ENCODE peak calls at places on chromosomes 5 and 9, in four cellular contexts. M is HepG2, C is HCT116, W is GM12878. E is an unnamed sample.

GRCh38 chr9:137534256-137535119 is 15.7 kb downstream of the PNPLA7 start:
- DNase-seq in M (peak), C (peak), W (no peak), E (peak)

GRCh38 chr9:97660847-97661246 is 27.2 kb downstream of the NCBP1 start:
- DNase-seq in M (no peak), C (no peak), W (no peak), E (no peak)

GRCh38 chr5:45508155-45508554 is 188.0 kb downstream of the HCN1 start:
- DNase-seq in M (no peak), C (no peak), W (no peak), E (no peak)

GRCh38 chr9:85524531-85524930 is 217.2 kb downstream of the AGTPBP1 start:
- DNase-seq in M (no peak), C (no peak), W (no peak), E (no peak)

GRCh38 chr5:141359790-141360426 is at the start of gene PCDHGB2:
- DNase-seq in M (peak), C (peak), W (no peak), E (peak)

GRCh38 chr9:73643379-73644013 is 491.8 kb downstream of the ANXA1 start:
- DNase-seq in M (no peak), C (no peak), W (no peak), E (no peak)

GRCh38 chr5:89327621-89328020 is 444.6 kb upstream of the MEF2C start:
- DNase-seq in M (no peak), C (no peak), W (no peak), E (no peak)

GRCh38 chr9:35501941-35502340 is 12.0 kb downstream of the RUSC2 start:
- DNase-seq in M (no peak), C (no peak), W (no peak), E (no peak)

GRCh38 chr9:136339173-136339957 is 12.0 kb downstream of the GPSM1 start:
- DNase-seq in M (peak), C (no peak), W (no peak), E (peak)

GRCh38 chr9:111731916-111732315 is 62.8 kb downstream of the SHOC1 start:
- DNase-seq in M (no peak), C (no peak), W (no peak), E (no peak)

GRCh38 chr9:3244963-3245653 is 280.7 kb downstream of the RFX3 start:
- DNase-seq in M (no peak), C (no peak), W (peak), E (no peak)

GRCh38 chr5:145924849-145925248 is 11.5 kb upstream of the SH3RF2 start:
- DNase-seq in M (no peak), C (no peak), W (no peak), E (no peak)

GRCh38 chr5:153460421-153460820 is 30.0 kb upstream of the GRIA1 start:
- DNase-seq in M (no peak), C (no peak), W (no peak), E (no peak)

GRCh38 chr5:132271251-132272246 is 14.1 kb downstream of the PDLIM4 start:
- DNase-seq in M (no peak), C (no peak), W (no peak), E (no peak)

GRCh38 chr9:91802391-91802790 is 147.6 kb downstream of the ROR2 start:
- DNase-seq in M (no peak), C (no peak), W (no peak), E (no peak)

GRCh38 chr5:157481666-157482065 is 21.7 kb downstream of the NIPAL4 start:
- DNase-seq in M (no peak), C (no peak), W (no peak), E (no peak)

GRCh38 chr5:157479612-157480510 is 19.8 kb downstream of the NIPAL4 start:
- DNase-seq in M (peak), C (no peak), W (no peak), E (no peak)

GRCh38 chr5:157479166-157479565 is 19.2 kb downstream of the NIPAL4 start:
- DNase-seq in M (no peak), C (no peak), W (no peak), E (no peak)

GRCh38 chr5:157478726-157479125 is 18.7 kb downstream of the NIPAL4 start:
- DNase-seq in M (no peak), C (no peak), W (no peak), E (no peak)

GRCh38 chr5:157481255-157481654 is 21.2 kb downstream of the NIPAL4 start:
- DNase-seq in M (no peak), C (no peak), W (no peak), E (no peak)
- TF ChIP-seq JUND in M (no peak), C (no peak), W (no peak), E (no peak)

GRCh38 chr5:31719988-31720387 is 81.1 kb downstream of the PDZD2 start:
- DNase-seq in M (no peak), C (no peak), W (no peak), E (no peak)

GRCh38 chr5:31711935-31712592 is 73.1 kb downstream of the PDZD2 start:
- DNase-seq in M (no peak), C (no peak), W (no peak), E (no peak)

GRCh38 chr5:31722111-31722510 is 83.2 kb downstream of the PDZD2 start:
- DNase-seq in M (no peak), C (no peak), W (no peak), E (no peak)

GRCh38 chr5:31720811-31721345 is 81.9 kb downstream of the PDZD2 start:
- DNase-seq in M (no peak), C (no peak), W (no peak), E (no peak)

DNA sequence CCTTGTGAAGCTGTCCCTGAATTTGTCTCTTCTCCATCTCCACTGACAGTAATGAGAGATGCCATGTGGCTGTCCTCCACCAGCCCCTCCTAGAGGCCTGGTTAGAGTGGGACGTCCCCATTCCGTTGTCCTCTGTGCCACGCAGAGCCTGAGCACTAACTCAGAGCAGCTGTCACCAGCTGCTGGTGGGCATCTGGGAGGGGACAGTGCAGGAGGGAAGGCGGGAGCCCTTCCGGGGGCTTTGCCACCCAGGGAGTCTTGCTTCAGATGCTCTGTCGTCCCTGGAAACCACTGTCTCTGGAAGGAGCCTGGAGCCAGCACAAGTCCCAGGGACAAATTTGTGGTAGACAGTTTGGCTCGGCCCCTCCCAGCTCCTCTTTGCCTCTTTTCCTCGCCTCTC is 78.7 kb downstream of the PDZD2 start:
- DNase-seq in M (no peak), C (no peak), W (no peak), E (no peak)
- TF ChIP-seq JUND in M (no peak), C (no peak), W (no peak), E (no peak)

GRCh38 chr5:119131530-119132313 is 60.8 kb downstream of the DMXL1 start:
- DNase-seq in M (no peak), C (no peak), W (no peak), E (no peak)
- TF ChIP-seq JUND in M (no peak), C (no peak), W (no peak), E (no peak)

GRCh38 chr5:63249960-63250359 is 671.3 kb downstream of the LRRC70 start:
- DNase-seq in M (no peak), C (no peak), W (no peak), E (no peak)
- TF ChIP-seq JUND in M (no peak), C (no peak), W (no peak), E (no peak)

GRCh38 chr9:109276469-109277440 is 44.1 kb downstream of the EPB41L4B start:
- DNase-seq in M (no peak), C (no peak), W (no peak), E (no peak)
- TF ChIP-seq JUND in M (no peak), C (no peak), W (no peak), E (no peak)

DNA sequence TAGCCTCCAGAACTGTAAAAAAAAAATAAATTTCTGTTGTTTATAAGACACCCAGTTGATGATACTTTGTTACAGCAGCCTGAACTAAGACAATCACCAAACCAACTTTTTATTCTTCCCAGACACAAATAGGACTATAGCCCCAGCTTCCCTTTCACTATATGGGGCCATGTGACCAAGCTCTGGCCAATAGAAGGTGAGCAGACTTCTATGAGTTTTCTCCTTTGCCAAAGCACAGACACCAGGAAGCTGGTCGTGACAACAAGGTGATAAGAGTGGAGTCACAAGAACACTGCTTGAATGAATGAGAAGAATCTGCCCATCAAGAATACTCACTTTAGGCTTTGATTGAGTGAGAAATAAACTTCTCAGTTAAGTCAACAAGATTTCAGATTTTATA is 217.7 kb downstream of the DEPDC1B start:
- DNase-seq in M (no peak), C (no peak), W (no peak), E (no peak)
- TF ChIP-seq JUND in M (no peak), C (no peak), W (no peak), E (no peak)

GRCh38 chr5:127076730-127077129 is 3.4 kb upstream of the C5orf63 start:
- DNase-seq in M (no peak), C (no peak), W (no peak), E (no peak)
- TF ChIP-seq JUND in M (no peak), C (no peak), W (no peak), E (no peak)

GRCh38 chr9:112881366-112881765 is 9.3 kb downstream of the SLC46A2 start:
- DNase-seq in M (no peak), C (no peak), W (no peak), E (no peak)
- TF ChIP-seq JUND in M (no peak), C (no peak), W (no peak), E (no peak)

E was measured in T47D.